ENCODE peak calls at places on chromosome 4, in four cellular contexts. One of them, this sample, is unnamed.

GRCh38 chr4:26354491-26354890 is 33.7 kb downstream of the RBPJ start:
- DNase-seq in K562: no peak
- DNase-seq in HepG2: no peak
- DNase-seq in IMR-90: no peak
- DNase-seq in this sample: no peak

GRCh38 chr4:11429646-11430045 is 952 bp upstream of the HS3ST1 start:
- DNase-seq in K562: no peak
- DNase-seq in HepG2: no peak
- DNase-seq in IMR-90: no peak
- DNase-seq in this sample: no peak

GRCh38 chr4:41346306-41347061 is 89.8 kb downstream of the UCHL1 start:
- DNase-seq in K562: no peak
- DNase-seq in HepG2: no peak
- DNase-seq in IMR-90: no peak
- DNase-seq in this sample: peak

GRCh38 chr4:169345207-169345788 is 74.5 kb upstream of the SH3RF1 start:
- DNase-seq in K562: no peak
- DNase-seq in IMR-90: peak
- DNase-seq in HepG2: no peak
- DNase-seq in this sample: peak

GRCh38 chr4:3681191-3681590 is 85.0 kb upstream of the ADRA2C start:
- DNase-seq in IMR-90: no peak
- DNase-seq in K562: no peak
- DNase-seq in HepG2: no peak
- DNase-seq in this sample: no peak

GRCh38 chr4:184854673-184855072 is 28.9 kb upstream of the ACSL1 start:
- DNase-seq in IMR-90: no peak
- DNase-seq in K562: peak
- DNase-seq in HepG2: no peak
- DNase-seq in this sample: no peak

GRCh38 chr4:1137850-1138249 is 24.5 kb upstream of the RNF212 start:
- DNase-seq in IMR-90: no peak
- DNase-seq in K562: no peak
- DNase-seq in HepG2: no peak
- DNase-seq in this sample: no peak

GRCh38 chr4:123361195-123361861 is 35.3 kb upstream of the SPRY1 start:
- DNase-seq in IMR-90: peak
- DNase-seq in K562: peak
- DNase-seq in HepG2: no peak
- DNase-seq in this sample: peak

GRCh38 chr4:184355111-184355604 is 119.2 kb downstream of the IRF2 start:
- DNase-seq in K562: peak
- DNase-seq in IMR-90: peak
- DNase-seq in HepG2: peak
- DNase-seq in this sample: no peak

GRCh38 chr4:1632109-1633104 is 51.7 kb downstream of the FAM53A start:
- DNase-seq in HepG2: no peak
- DNase-seq in K562: peak
- DNase-seq in IMR-90: no peak
- DNase-seq in this sample: no peak

GRCh38 chr4:81664079-81664478 is 192.4 kb upstream of the RASGEF1B start:
- DNase-seq in HepG2: no peak
- DNase-seq in IMR-90: no peak
- DNase-seq in K562: no peak
- DNase-seq in this sample: no peak

GRCh38 chr4:3136454-3136853 is 62.0 kb downstream of the HTT start:
- DNase-seq in K562: no peak
- DNase-seq in HepG2: no peak
- DNase-seq in IMR-90: peak
- DNase-seq in this sample: no peak

GRCh38 chr4:159655547-159655946 is 552.7 kb downstream of the RAPGEF2 start:
- DNase-seq in HepG2: no peak
- DNase-seq in IMR-90: no peak
- DNase-seq in K562: no peak
- DNase-seq in this sample: no peak

GRCh38 chr4:152454398-152455011 is 81.4 kb downstream of the FBXW7 start:
- DNase-seq in K562: peak
- DNase-seq in IMR-90: peak
- DNase-seq in HepG2: peak
- DNase-seq in this sample: peak

GRCh38 chr4:107379054-107379869 is 340.8 kb downstream of the PAPSS1 start:
- DNase-seq in HepG2: no peak
- DNase-seq in K562: no peak
- DNase-seq in IMR-90: peak
- DNase-seq in this sample: no peak

GRCh38 chr4:54843106-54843505 is 185.3 kb downstream of the KIT start:
- DNase-seq in IMR-90: no peak
- DNase-seq in HepG2: no peak
- DNase-seq in K562: no peak
- DNase-seq in this sample: no peak

GRCh38 chr4:111323496-111323895 is 700.6 kb upstream of the PITX2 start:
- DNase-seq in HepG2: no peak
- DNase-seq in IMR-90: peak
- DNase-seq in K562: no peak
- DNase-seq in this sample: no peak

GRCh38 chr4:82886145-82886942 is 4.6 kb downstream of the SEC31A start:
- DNase-seq in K562: no peak
- DNase-seq in HepG2: peak
- DNase-seq in IMR-90: no peak
- DNase-seq in this sample: no peak

GRCh38 chr4:52659722-52660261 is 691 bp upstream of the USP46 start:
- DNase-seq in IMR-90: no peak
- DNase-seq in K562: peak
- DNase-seq in HepG2: peak
- DNase-seq in this sample: peak

GRCh38 chr4:168769416-168769815 is 240.6 kb downstream of the CBR4 start:
- DNase-seq in HepG2: no peak
- DNase-seq in IMR-90: peak
- DNase-seq in K562: no peak
- DNase-seq in this sample: peak

GRCh38 chr4:633406-633805 is 8.0 kb downstream of the PDE6B start:
- DNase-seq in HepG2: no peak
- DNase-seq in K562: no peak
- DNase-seq in IMR-90: no peak
- DNase-seq in this sample: no peak

GRCh38 chr4:147981305-147981704 is 249.4 kb downstream of the ARHGAP10 start:
- DNase-seq in K562: no peak
- DNase-seq in IMR-90: peak
- DNase-seq in HepG2: no peak
- DNase-seq in this sample: no peak

GRCh38 chr4:103498161-103499070 is 221.4 kb downstream of the TACR3 start:
- DNase-seq in K562: no peak
- DNase-seq in HepG2: no peak
- DNase-seq in IMR-90: peak
- DNase-seq in this sample: no peak

GRCh38 chr4:185966997-185967775 is 101.8 kb upstream of the TLR3 start:
- DNase-seq in K562: no peak
- DNase-seq in HepG2: no peak
- DNase-seq in IMR-90: no peak
- DNase-seq in this sample: no peak

GRCh38 chr4:124768596-124768995 is 56.1 kb upstream of the ANKRD50 start:
- DNase-seq in IMR-90: peak
- DNase-seq in HepG2: no peak
- DNase-seq in K562: no peak
- DNase-seq in this sample: no peak

GRCh38 chr4:53788011-53788410 is 196.7 kb upstream of the LNX1 start:
- DNase-seq in IMR-90: no peak
- DNase-seq in HepG2: no peak
- DNase-seq in K562: no peak
- DNase-seq in this sample: no peak

GRCh38 chr4:103425406-103425805 is 227.3 kb upstream of the CENPE start:
- DNase-seq in K562: no peak
- DNase-seq in HepG2: peak
- DNase-seq in IMR-90: no peak
- DNase-seq in this sample: no peak

GRCh38 chr4:142044271-142044670 is 407.9 kb downstream of the IL15 start:
- DNase-seq in HepG2: no peak
- DNase-seq in K562: no peak
- DNase-seq in IMR-90: peak
- DNase-seq in this sample: no peak

GRCh38 chr4:65139998-65140397 is 530.3 kb downstream of the EPHA5 start:
- DNase-seq in K562: no peak
- DNase-seq in IMR-90: no peak
- DNase-seq in HepG2: no peak
- DNase-seq in this sample: no peak

GRCh38 chr4:74158561-74159396 is 861 bp downstream of the MTHFD2L start:
- DNase-seq in K562: no peak
- DNase-seq in IMR-90: peak
- DNase-seq in HepG2: no peak
- DNase-seq in this sample: peak

GRCh38 chr4:128823025-128823661 is 13.6 kb downstream of the JADE1 start:
- DNase-seq in K562: no peak
- DNase-seq in IMR-90: peak
- DNase-seq in HepG2: no peak
- DNase-seq in this sample: peak

GRCh38 chr4:112403072-112403945 is 106.1 kb downstream of the ALPK1 start:
- DNase-seq in K562: no peak
- DNase-seq in HepG2: no peak
- DNase-seq in IMR-90: peak
- DNase-seq in this sample: no peak
- TF ChIP-seq RFX5 in K562: no peak
- TF ChIP-seq RFX5 in HepG2: no peak
- TF ChIP-seq RFX5 in IMR-90: no peak
- TF ChIP-seq RFX5 in this sample: no peak

GRCh38 chr4:130257271-130257670 is 1161.3 kb downstream of the C4orf33 start:
- DNase-seq in IMR-90: peak
- DNase-seq in K562: no peak
- DNase-seq in HepG2: no peak
- DNase-seq in this sample: no peak
- TF ChIP-seq MAZ in IMR-90: no peak
- TF ChIP-seq MAZ in K562: no peak
- TF ChIP-seq MAZ in HepG2: no peak
- TF ChIP-seq MAZ in this sample: no peak

DNA sequence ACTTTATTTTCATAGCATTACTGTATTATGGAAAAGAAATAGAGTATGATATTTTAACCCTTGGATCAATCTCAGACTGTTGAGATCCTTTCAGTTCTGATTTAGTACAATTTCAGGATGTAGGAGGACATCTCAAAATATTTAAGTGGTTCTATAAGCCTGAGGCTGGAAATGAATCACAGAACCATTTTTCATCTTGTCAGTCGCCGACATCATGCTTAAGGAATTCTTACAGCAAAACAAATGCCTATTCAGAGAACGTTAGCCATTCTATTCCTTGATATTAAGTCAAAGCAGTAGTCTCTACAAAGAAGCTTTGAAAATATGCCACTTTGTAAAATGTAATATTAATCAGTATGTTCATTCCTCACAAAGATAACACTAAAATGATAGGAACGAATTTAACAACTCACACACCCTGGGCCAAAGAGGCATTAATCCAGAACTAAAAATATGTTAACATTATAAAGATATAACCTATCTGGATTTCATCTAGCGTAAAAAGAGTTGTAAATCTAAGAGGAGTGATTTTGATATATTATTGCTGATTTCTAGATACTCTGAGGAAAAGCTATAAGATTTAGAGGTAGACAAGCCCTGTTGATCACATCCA is 152.0 kb downstream of the GASK1B start:
- DNase-seq in HepG2: peak
- DNase-seq in IMR-90: peak
- DNase-seq in K562: no peak
- DNase-seq in this sample: no peak
- TF ChIP-seq RFX5 in HepG2: no peak
- TF ChIP-seq RFX5 in IMR-90: no peak
- TF ChIP-seq RFX5 in K562: no peak
- TF ChIP-seq RFX5 in this sample: no peak

GRCh38 chr4:56790566-56791175 is 30.8 kb downstream of the SPINK2 start:
- DNase-seq in HepG2: no peak
- DNase-seq in IMR-90: no peak
- DNase-seq in K562: no peak
- DNase-seq in this sample: no peak

GRCh38 chr4:56783986-56784385 is 37.5 kb downstream of the SPINK2 start:
- DNase-seq in K562: no peak
- DNase-seq in HepG2: no peak
- DNase-seq in IMR-90: no peak
- DNase-seq in this sample: no peak

GRCh38 chr4:56787380-56787779 is 34.1 kb downstream of the SPINK2 start:
- DNase-seq in IMR-90: no peak
- DNase-seq in K562: peak
- DNase-seq in HepG2: no peak
- DNase-seq in this sample: no peak

GRCh38 chr4:56788081-56788480 is 33.4 kb downstream of the SPINK2 start:
- DNase-seq in HepG2: no peak
- DNase-seq in IMR-90: no peak
- DNase-seq in K562: no peak
- DNase-seq in this sample: no peak

DNA sequence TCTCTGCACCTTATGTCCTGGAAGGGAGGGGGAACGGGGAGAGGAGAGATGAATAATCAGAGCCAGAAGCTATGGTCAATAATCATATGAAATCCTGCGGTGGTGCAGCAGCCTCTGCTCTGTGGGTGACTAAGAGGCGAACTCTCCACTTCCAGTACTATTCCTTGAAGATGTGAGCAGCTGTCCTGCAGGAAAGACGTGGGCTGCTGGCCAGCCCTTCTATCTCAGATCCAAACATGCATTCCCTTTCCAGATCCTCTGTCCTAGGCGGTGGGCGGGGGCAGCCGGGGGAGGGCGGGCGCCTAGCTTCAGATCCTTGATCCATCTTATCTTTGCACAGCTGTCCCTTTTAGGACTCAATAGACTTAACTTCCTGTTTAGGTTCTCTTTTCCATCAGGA is 34.5 kb downstream of the SPINK2 start:
- DNase-seq in HepG2: no peak
- DNase-seq in IMR-90: peak
- DNase-seq in K562: no peak
- DNase-seq in this sample: no peak
- TF ChIP-seq MAZ in HepG2: no peak
- TF ChIP-seq MAZ in IMR-90: no peak
- TF ChIP-seq MAZ in K562: no peak
- TF ChIP-seq MAZ in this sample: no peak

This sample was measured in A549.